ENCODE peak calls at places on chromosomes 4 and X, in four cellular contexts. X is mesendoderm, R is heart left ventricle, G is breast epithelium. S is an unnamed sample. For H3K4me1, the result is how much of the 10 kb centered on the place peaks cover.

GRCh38 chr4:151744614-151745013 is 16.2 kb downstream of the GATB start:
- DNase-seq in G (no peak), X (peak), R (no peak), S (no peak)

GRCh38 chr4:11743236-11743635 is 314.5 kb upstream of the HS3ST1 start:
- DNase-seq in G (no peak), R (no peak), X (no peak), S (no peak)

GRCh38 chr4:56084849-56085248 is 136.1 kb downstream of the CEP135 start:
- DNase-seq in G (no peak), X (no peak), R (no peak), S (no peak)

GRCh38 chrX:79065696-79066095 is 78.8 kb upstream of the GPR174 start:
- DNase-seq in R (no peak), G (no peak), X (no peak), S (no peak)

GRCh38 chr4:107183155-107183774 is 147.2 kb upstream of the DKK2 start:
- DNase-seq in G (no peak), X (peak), R (no peak), S (no peak)

GRCh38 chr4:7541414-7541810 is 106.7 kb upstream of the PSAPL1 start:
- DNase-seq in G (no peak), X (no peak), R (peak), S (no peak)

GRCh38 chr4:76214269-76214628 is 625 bp upstream of the SCARB2 start:
- DNase-seq in X (peak), R (no peak), G (no peak), S (no peak)

GRCh38 chrX:3598046-3598605 is 115.3 kb downstream of the PRKX start:
- DNase-seq in X (no peak), R (no peak), G (no peak), S (no peak)

GRCh38 chrX:109732319-109732779 is 708 bp downstream of the ACSL4 start:
- DNase-seq in R (no peak), X (peak), G (no peak), S (no peak)

GRCh38 chrX:45351478-45351877 is 150.8 kb upstream of the DIPK2B start:
- DNase-seq in G (no peak), X (no peak), R (no peak), S (no peak)

GRCh38 chrX:14864626-14865025 is 8.2 kb downstream of the FANCB start:
- DNase-seq in R (no peak), G (no peak), X (no peak), S (no peak)

GRCh38 chr4:105598787-105599186 is 46.4 kb downstream of the ARHGEF38 start:
- DNase-seq in G (no peak), X (no peak), R (no peak), S (no peak)

GRCh38 chr4:117957570-117957969 is 76.7 kb upstream of the NDST3 start:
- DNase-seq in X (no peak), R (no peak), G (no peak), S (no peak)

GRCh38 chr4:79331126-79331876 is 5.4 kb upstream of the NAA11 start:
- DNase-seq in G (no peak), R (no peak), X (no peak), S (no peak)

GRCh38 chr4:41880840-41881831 is 54.1 kb upstream of the TMEM33 start:
- DNase-seq in X (peak), G (peak), R (no peak), S (no peak)

GRCh38 chrX:39755152-39756032 is 342.4 kb downstream of the BCOR start:
- DNase-seq in G (peak), X (peak), R (peak), S (no peak)

GRCh38 chr4:124019749-124020549 is 623.4 kb downstream of the SPRY1 start:
- DNase-seq in X (no peak), G (no peak), R (no peak), S (no peak)

GRCh38 chr4:98929341-98930267 is 671 bp upstream of the EIF4E start:
- DNase-seq in R (peak), G (peak), X (no peak), S (no peak)

GRCh38 chrX:140766024-140766611 is 56.6 kb downstream of the LINC00632 start:
- DNase-seq in R (no peak), G (no peak), X (peak), S (no peak)

GRCh38 chrX:128781506-128781905 is 729.3 kb upstream of the ACTRT1 start:
- DNase-seq in G (no peak), R (no peak), X (peak), S (no peak)

GRCh38 chr4:75686346-75686745 is 13.1 kb upstream of the G3BP2 start:
- DNase-seq in R (no peak), G (no peak), X (no peak), S (no peak)

GRCh38 chrX:156003486-156004185 is 6.1 kb downstream of the IL9R start:
- DNase-seq in R (no peak), X (no peak), G (no peak), S (no peak)

GRCh38 chr4:89995006-89995405 is 100.4 kb downstream of the MMRN1 start:
- DNase-seq in X (peak), G (no peak), R (no peak), S (no peak)

GRCh38 chrX:13110427-13111324 is 66.3 kb upstream of the FAM9C start:
- DNase-seq in G (no peak), R (no peak), X (peak), S (no peak)

GRCh38 chr4:81030617-81031388 is at the start of gene BMP3:
- DNase-seq in R (peak), G (no peak), X (peak), S (no peak)

GRCh38 chrX:50536955-50537354 is 66.3 kb upstream of the DGKK start:
- DNase-seq in X (no peak), G (no peak), R (no peak), S (no peak)

GRCh38 chr4:158769175-158769831 is 477 bp downstream of the FNIP2 start:
- DNase-seq in X (peak), R (peak), G (no peak), S (no peak)

GRCh38 chr4:118417325-118417724 is 64.5 kb upstream of the PRSS12 start:
- DNase-seq in R (no peak), X (no peak), G (no peak), S (no peak)

GRCh38 chrX:100913111-100913510 is 15.6 kb downstream of the XKRX start:
- DNase-seq in R (no peak), G (no peak), X (no peak), S (no peak)

GRCh38 chr4:17511041-17511949 is 595 bp downstream of the QDPR start:
- DNase-seq in G (no peak), X (peak), R (peak), S (no peak)

GRCh38 chr4:24024597-24024996 is 134.8 kb upstream of the PPARGC1A start:
- DNase-seq in G (no peak), R (no peak), X (no peak), S (no peak)

DNA sequence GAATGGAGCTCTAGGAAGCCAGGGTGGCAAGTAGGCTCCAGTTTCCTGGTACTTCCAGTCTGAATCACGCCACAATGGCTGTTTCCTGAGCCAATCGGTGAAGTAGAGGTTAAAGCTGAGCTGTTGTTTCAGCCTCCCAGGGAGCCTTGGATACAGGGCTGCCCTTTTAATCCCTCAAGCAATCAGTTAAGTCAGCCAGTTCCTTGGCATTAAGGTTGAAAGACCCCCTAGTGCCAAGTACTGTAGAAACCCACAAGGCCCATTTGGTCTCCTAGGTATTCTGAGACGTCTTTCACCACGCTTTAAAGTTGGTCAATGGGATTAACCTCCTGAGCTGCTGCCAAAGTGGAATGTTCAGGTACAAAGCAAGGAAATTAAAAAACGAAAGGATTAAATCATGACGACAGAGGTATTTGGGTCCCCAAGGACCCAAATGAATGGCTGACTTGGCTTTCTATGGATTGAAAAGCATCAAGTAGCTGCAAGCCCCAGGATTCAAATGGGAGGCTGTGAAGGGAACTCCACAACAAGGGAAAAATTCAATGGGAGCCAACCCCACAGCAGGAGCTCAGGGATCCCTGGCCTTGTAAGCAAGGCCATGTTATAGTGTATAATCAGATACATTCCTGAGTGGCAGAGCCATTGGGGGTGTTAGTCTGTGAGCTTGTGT is 85.9 kb downstream of the ATG4A start:
- DNase-seq in X (peak), G (no peak), R (no peak), S (no peak)
- H3K4me1 ChIP-seq in X (under half), G (under half), R (under half), S (under half)

GRCh38 chr4:101321481-101322042 is 25.8 kb downstream of the PPP3CA start:
- DNase-seq in X (no peak), R (no peak), G (no peak), S (no peak)

GRCh38 chr4:101322743-101323142 is 24.6 kb downstream of the PPP3CA start:
- DNase-seq in G (no peak), R (no peak), X (no peak), S (no peak)

GRCh38 chr4:101331017-101331416 is 16.3 kb downstream of the PPP3CA start:
- DNase-seq in G (no peak), X (no peak), R (no peak), S (no peak)

GRCh38 chr4:101328063-101328602 is 19.2 kb downstream of the PPP3CA start:
- DNase-seq in G (no peak), R (no peak), X (peak), S (no peak)

DNA sequence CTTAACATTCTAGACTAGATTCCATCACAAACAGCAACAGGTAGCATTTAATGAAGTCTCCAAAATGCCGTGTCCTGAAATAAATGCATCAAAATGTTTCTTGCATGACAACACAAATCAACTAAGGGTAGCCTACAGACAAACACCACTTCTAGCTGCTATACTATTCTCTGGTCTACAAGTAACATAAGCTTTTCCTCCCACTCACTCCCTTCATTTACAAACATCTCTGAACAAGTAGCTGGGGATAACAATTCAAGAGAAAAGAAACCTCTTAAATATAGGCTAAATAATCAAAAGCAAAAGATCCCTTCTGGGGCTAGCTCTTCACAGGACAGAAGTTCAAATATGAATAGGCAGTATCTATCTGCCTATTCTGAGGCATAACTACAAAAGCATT is 20.7 kb downstream of the PPP3CA start:
- DNase-seq in G (no peak), R (no peak), X (no peak), S (no peak)
- H3K4me1 ChIP-seq in G (under half), R (under half), X (under half), S (half or more)

GRCh38 chr4:121139533-121140222 is 24.4 kb downstream of the TNIP3 start:
- DNase-seq in G (no peak), R (no peak), X (no peak), S (no peak)
- H3K4me1 ChIP-seq in G (under half), R (under half), X (under half), S (under half)

GRCh38 chrX:148412006-148412405 is 88.4 kb upstream of the AFF2 start:
- DNase-seq in X (no peak), R (no peak), G (no peak), S (no peak)

GRCh38 chrX:148417934-148418333 is 82.5 kb upstream of the AFF2 start:
- DNase-seq in R (no peak), X (no peak), G (no peak), S (no peak)

GRCh38 chrX:148416931-148417330 is 83.5 kb upstream of the AFF2 start:
- DNase-seq in X (no peak), G (no peak), R (no peak), S (no peak)

GRCh38 chrX:148416142-148416541 is 84.3 kb upstream of the AFF2 start:
- DNase-seq in X (no peak), R (no peak), G (no peak), S (no peak)
- H3K4me1 ChIP-seq in X (under half), R (under half), G (under half), S (under half)

GRCh38 chrX:653316-653715 is 22.7 kb downstream of the SHOX start:
- DNase-seq in G (no peak), R (no peak), X (no peak), S (no peak)
- H3K4me1 ChIP-seq in G (under half), R (under half), X (under half), S (under half)

GRCh38 chr4:156934259-156934635 is 37.4 kb downstream of the PDGFC start:
- DNase-seq in G (no peak), X (no peak), R (no peak), S (no peak)
- H3K4me1 ChIP-seq in G (under half), X (under half), R (under half), S (under half)

DNA sequence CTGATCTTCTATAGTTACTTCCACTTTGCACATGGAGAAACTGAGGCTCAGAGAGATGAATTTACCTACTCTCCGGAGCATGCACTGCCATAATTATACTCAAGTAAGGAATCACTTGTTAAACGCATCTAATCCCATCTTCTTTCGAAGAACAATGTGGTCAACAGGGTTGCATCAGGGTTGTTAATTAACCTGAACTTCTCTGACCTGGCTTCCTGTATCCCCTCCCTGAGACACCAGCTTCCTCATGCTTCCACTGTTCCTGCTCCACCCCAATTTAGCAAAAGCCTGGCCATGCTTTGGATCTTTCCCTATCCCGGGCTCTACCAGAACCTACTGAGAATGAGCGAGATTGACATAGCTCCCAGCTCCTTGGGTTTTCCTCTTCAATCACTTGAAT is 136.7 kb downstream of the SMIM20 start:
- DNase-seq in X (no peak), R (no peak), G (no peak), S (no peak)
- H3K4me1 ChIP-seq in X (under half), R (under half), G (under half), S (under half)

GRCh38 chrX:1542994-1543725 is 6.2 kb upstream of the P2RY8 start:
- DNase-seq in R (no peak), X (no peak), G (no peak), S (no peak)

GRCh38 chrX:1546601-1547275 is 9.8 kb upstream of the P2RY8 start:
- DNase-seq in X (no peak), G (no peak), R (no peak), S (peak)

DNA sequence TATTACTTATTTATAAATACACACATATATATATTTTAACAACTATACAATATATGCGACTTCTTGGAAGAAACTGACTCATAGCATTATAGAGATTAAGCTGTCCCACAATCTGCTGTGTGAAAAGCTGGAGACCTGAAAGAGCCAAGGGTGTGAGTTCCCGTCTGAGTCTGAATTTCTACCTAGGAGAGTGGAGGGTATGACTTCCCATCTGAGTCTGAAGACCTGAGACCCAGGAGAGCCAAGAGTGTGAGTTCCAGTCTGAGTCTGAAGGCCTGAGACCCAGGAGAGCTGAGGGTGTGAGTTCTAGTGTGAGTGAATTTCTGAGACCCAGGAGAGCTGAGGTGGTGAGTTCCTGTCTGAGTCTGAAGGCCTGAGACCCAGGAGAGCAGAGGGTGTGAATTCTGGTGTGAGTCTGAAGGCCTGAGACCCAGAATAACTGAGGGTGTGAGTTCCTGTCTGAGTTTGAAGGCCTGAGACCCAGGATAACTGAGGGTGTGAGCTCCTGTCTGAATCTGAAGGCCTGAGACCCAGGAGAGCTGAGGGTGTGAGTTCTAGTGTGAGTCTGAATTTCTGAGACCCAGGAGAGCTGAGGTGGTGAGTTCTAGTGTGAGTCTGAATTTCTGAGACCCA is 8.9 kb upstream of the P2RY8 start:
- DNase-seq in R (no peak), G (no peak), X (no peak), S (peak)
- H3K4me1 ChIP-seq in R (under half), G (under half), X (under half), S (under half)

DNA sequence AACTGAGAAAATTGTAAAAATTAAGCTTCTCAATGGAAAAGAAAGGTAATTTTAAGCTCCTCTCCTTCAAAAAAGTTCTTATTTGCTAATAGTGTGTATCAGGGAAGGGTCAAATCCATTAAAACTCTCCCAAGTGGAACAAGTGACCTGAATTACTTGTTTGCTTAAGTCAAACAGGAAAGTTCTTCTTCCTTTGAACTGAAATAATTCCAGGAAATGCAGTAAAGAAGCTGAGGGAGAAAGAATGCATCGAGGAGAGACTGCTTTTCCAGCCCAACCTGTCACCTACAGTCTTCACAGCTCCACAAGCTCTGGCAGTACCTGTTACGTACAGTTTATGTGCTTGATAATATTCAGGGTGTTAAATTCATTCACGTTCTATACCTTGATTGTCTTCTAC is 131.1 kb downstream of the KLHL8 start:
- DNase-seq in R (no peak), G (no peak), X (no peak), S (no peak)
- H3K4me1 ChIP-seq in R (under half), G (under half), X (under half), S (half or more)

GRCh38 chr4:144580421-144580820 is 65.5 kb upstream of the HHIP start:
- DNase-seq in X (no peak), G (no peak), R (no peak), S (no peak)
- H3K4me1 ChIP-seq in X (under half), G (under half), R (under half), S (under half)